ENCODE peak calls at places on chromosomes 16 and 17, in six cellular contexts. G is activated CD8-positive, alpha-beta memory T cell treated with anti-CD3 and anti-CD28 coated beads for 48 hours; T is psoas muscle; U is HCT116; B is COR-L47; L is frontal cortex. N is an unnamed sample.

GRCh38 chr17:40422990-40423611 is 5.4 kb upstream of the TOP2A start:
- DNase-seq in G (no peak), T (no peak), U (peak), B (no peak), L (no peak), N (no peak)

GRCh38 chr17:50550661-50551432 is 3.9 kb downstream of the SPATA20 start:
- DNase-seq in G (no peak), T (peak), U (peak), B (peak), L (peak), N (peak)

GRCh38 chr17:8073627-8074485 is 13.7 kb downstream of the ALOX12B start:
- DNase-seq in G (peak), T (peak), U (peak), B (peak), L (peak), N (no peak)

GRCh38 chr16:19837331-19837943 is 47.2 kb downstream of the GPRC5B start:
- DNase-seq in G (no peak), T (no peak), U (no peak), B (no peak), L (no peak), N (no peak)

GRCh38 chr17:4266550-4266949 is 2.8 kb upstream of the ANKFY1 start:
- DNase-seq in G (no peak), T (no peak), U (no peak), B (no peak), L (no peak), N (no peak)

GRCh38 chr17:76051071-76051467 is 21.2 kb downstream of the SRP68 start:
- DNase-seq in G (no peak), T (no peak), U (no peak), B (no peak), L (no peak), N (no peak)

GRCh38 chr17:6506679-6507231 is 49.6 kb downstream of the PITPNM3 start:
- DNase-seq in G (no peak), T (no peak), U (peak), B (no peak), L (no peak), N (no peak)

GRCh38 chr17:75404739-75405364 is 626 bp downstream of the GRB2 start:
- DNase-seq in G (peak), T (peak), U (no peak), B (no peak), L (no peak), N (no peak)

GRCh38 chr17:42387221-42387657 is 1.0 kb downstream of the STAT3 start:
- DNase-seq in G (no peak), T (no peak), U (no peak), B (peak), L (no peak), N (no peak)

GRCh38 chr16:31695667-31696066 is 168.0 kb downstream of the AHSP start:
- DNase-seq in G (no peak), T (no peak), U (no peak), B (no peak), L (no peak), N (no peak)

GRCh38 chr17:57197672-57198071 is 58.7 kb upstream of the MSI2 start:
- DNase-seq in G (no peak), T (no peak), U (no peak), B (no peak), L (no peak), N (no peak)

GRCh38 chr17:55053855-55054254 is 85.3 kb downstream of the STXBP4 start:
- DNase-seq in G (no peak), T (no peak), U (no peak), B (no peak), L (no peak), N (no peak)

GRCh38 chr16:65410801-65411200 is 288.9 kb upstream of the CDH11 start:
- DNase-seq in G (no peak), T (no peak), U (no peak), B (no peak), L (no peak), N (no peak)

GRCh38 chr16:85029413-85029794 is 1.8 kb downstream of the KIAA0513 start:
- DNase-seq in G (no peak), T (no peak), U (no peak), B (no peak), L (no peak), N (no peak)

GRCh38 chr17:2177235-2177811 is 122.4 kb downstream of the HIC1 start:
- DNase-seq in G (no peak), T (no peak), U (no peak), B (peak), L (no peak), N (no peak)

GRCh38 chr16:24800586-24800985 is 45.2 kb upstream of the SLC5A11 start:
- DNase-seq in G (no peak), T (no peak), U (no peak), B (no peak), L (no peak), N (no peak)

N was measured in C1 segment of cervical spinal cord.